ENCODE peak calls at places on chromosomes 6 and 20, in four cellular contexts. One of them, this sample, is unnamed. For H3K36me3 and H3K9me3, the result is how much of the 10 kb centered on the place peaks cover.

GRCh38 chr6:36800223-36801095 is 38.8 kb downstream of the CPNE5 start:
- DNase-seq in A673: peak
- DNase-seq in colonic mucosa: no peak
- DNase-seq in cardiac muscle cell: no peak
- DNase-seq in this sample: no peak

GRCh38 chr20:46419882-46420281 is 13.5 kb upstream of the ELMO2 start:
- DNase-seq in A673: no peak
- DNase-seq in colonic mucosa: no peak
- DNase-seq in cardiac muscle cell: no peak
- DNase-seq in this sample: no peak

GRCh38 chr6:24935753-24936152 is at the start of gene RIPOR2:
- DNase-seq in A673: no peak
- DNase-seq in colonic mucosa: no peak
- DNase-seq in cardiac muscle cell: no peak
- DNase-seq in this sample: no peak

GRCh38 chr6:105553174-105553573 is 150.3 kb upstream of the PREP start:
- DNase-seq in A673: no peak
- DNase-seq in colonic mucosa: peak
- DNase-seq in cardiac muscle cell: no peak
- DNase-seq in this sample: no peak

GRCh38 chr6:111565316-111566221 is 40.1 kb downstream of the TRAF3IP2 start:
- DNase-seq in A673: peak
- DNase-seq in colonic mucosa: no peak
- DNase-seq in cardiac muscle cell: no peak
- DNase-seq in this sample: peak

GRCh38 chr6:138486249-138487121 is 12.8 kb downstream of the NHSL1 start:
- DNase-seq in A673: no peak
- DNase-seq in colonic mucosa: no peak
- DNase-seq in cardiac muscle cell: no peak
- DNase-seq in this sample: no peak

GRCh38 chr20:62864207-62864606 is 2.6 kb upstream of the TCFL5 start:
- DNase-seq in A673: no peak
- DNase-seq in colonic mucosa: no peak
- DNase-seq in cardiac muscle cell: no peak
- DNase-seq in this sample: no peak

GRCh38 chr6:25332165-25332564 is 53.0 kb downstream of the CARMIL1 start:
- DNase-seq in A673: no peak
- DNase-seq in colonic mucosa: no peak
- DNase-seq in cardiac muscle cell: no peak
- DNase-seq in this sample: no peak

GRCh38 chr6:39891353-39891752 is 42.9 kb downstream of the MOCS1 start:
- DNase-seq in A673: no peak
- DNase-seq in colonic mucosa: no peak
- DNase-seq in cardiac muscle cell: no peak
- DNase-seq in this sample: no peak

GRCh38 chr20:3221398-3222226 is 12.3 kb downstream of the ITPA start:
- DNase-seq in A673: no peak
- DNase-seq in colonic mucosa: peak
- DNase-seq in cardiac muscle cell: no peak
- DNase-seq in this sample: no peak

GRCh38 chr6:169803291-169803811 is 51.9 kb downstream of the ERMARD start:
- DNase-seq in A673: no peak
- DNase-seq in colonic mucosa: peak
- DNase-seq in cardiac muscle cell: peak
- DNase-seq in this sample: no peak

GRCh38 chr6:56637640-56638039 is 5.0 kb downstream of the DST start:
- DNase-seq in A673: peak
- DNase-seq in colonic mucosa: no peak
- DNase-seq in cardiac muscle cell: peak
- DNase-seq in this sample: no peak

GRCh38 chr6:11493979-11494378 is 43.6 kb upstream of the TMEM170B start:
- DNase-seq in A673: peak
- DNase-seq in colonic mucosa: no peak
- DNase-seq in cardiac muscle cell: no peak
- DNase-seq in this sample: no peak

GRCh38 chr6:20770776-20771175 is 236.5 kb downstream of the CDKAL1 start:
- DNase-seq in A673: peak
- DNase-seq in colonic mucosa: no peak
- DNase-seq in cardiac muscle cell: no peak
- DNase-seq in this sample: no peak

GRCh38 chr6:46340246-46340645 is 151.0 kb downstream of the RCAN2 start:
- DNase-seq in A673: no peak
- DNase-seq in colonic mucosa: no peak
- DNase-seq in cardiac muscle cell: no peak
- DNase-seq in this sample: no peak

GRCh38 chr20:41340327-41341055 is at the start of gene LPIN3:
- DNase-seq in A673: peak
- DNase-seq in colonic mucosa: peak
- DNase-seq in cardiac muscle cell: peak
- DNase-seq in this sample: peak

GRCh38 chr6:79777713-79778579 is 146.8 kb downstream of the SH3BGRL2 start:
- DNase-seq in A673: peak
- DNase-seq in colonic mucosa: peak
- DNase-seq in cardiac muscle cell: peak
- DNase-seq in this sample: peak

GRCh38 chr6:148179786-148180185 is 162.9 kb upstream of the SASH1 start:
- DNase-seq in A673: peak
- DNase-seq in colonic mucosa: no peak
- DNase-seq in cardiac muscle cell: peak
- DNase-seq in this sample: peak

GRCh38 chr20:46056970-46057855 is 28.2 kb downstream of the SLC12A5 start:
- DNase-seq in A673: peak
- DNase-seq in colonic mucosa: peak
- DNase-seq in cardiac muscle cell: peak
- DNase-seq in this sample: no peak

GRCh38 chr6:10633216-10633615 is 61.2 kb downstream of the C6orf52 start:
- DNase-seq in A673: no peak
- DNase-seq in colonic mucosa: no peak
- DNase-seq in cardiac muscle cell: peak
- DNase-seq in this sample: no peak

GRCh38 chr20:19975436-19975799 is 41.7 kb upstream of the NAA20 start:
- DNase-seq in A673: no peak
- DNase-seq in colonic mucosa: no peak
- DNase-seq in cardiac muscle cell: peak
- DNase-seq in this sample: no peak

GRCh38 chr20:21270806-21271205 is 32.3 kb upstream of the XRN2 start:
- DNase-seq in A673: no peak
- DNase-seq in colonic mucosa: no peak
- DNase-seq in cardiac muscle cell: no peak
- DNase-seq in this sample: no peak

GRCh38 chr6:52990342-52990741 is 4.7 kb downstream of the GSTA4 start:
- DNase-seq in A673: no peak
- DNase-seq in colonic mucosa: peak
- DNase-seq in cardiac muscle cell: no peak
- DNase-seq in this sample: no peak

GRCh38 chr6:56359201-56359899 is 112.0 kb upstream of the COL21A1 start:
- DNase-seq in A673: peak
- DNase-seq in colonic mucosa: peak
- DNase-seq in cardiac muscle cell: peak
- DNase-seq in this sample: peak

GRCh38 chr20:40868568-40869223 is 159.9 kb upstream of the TOP1 start:
- DNase-seq in A673: no peak
- DNase-seq in colonic mucosa: no peak
- DNase-seq in cardiac muscle cell: peak
- DNase-seq in this sample: no peak

GRCh38 chr6:170124836-170125235 is 166.0 kb downstream of the DLL1 start:
- DNase-seq in A673: no peak
- DNase-seq in colonic mucosa: peak
- DNase-seq in cardiac muscle cell: no peak
- DNase-seq in this sample: no peak

GRCh38 chr6:128508588-128509296 is 11.7 kb downstream of the PTPRK start:
- DNase-seq in A673: peak
- DNase-seq in colonic mucosa: no peak
- DNase-seq in cardiac muscle cell: peak
- DNase-seq in this sample: no peak
- H3K4me3 ChIP-seq in A673: no peak
- H3K4me3 ChIP-seq in colonic mucosa: no peak
- H3K4me3 ChIP-seq in cardiac muscle cell: no peak
- H3K4me3 ChIP-seq in this sample: no peak

GRCh38 chr20:38542994-38543906 is 37.7 kb upstream of the ADIG start:
- DNase-seq in A673: no peak
- DNase-seq in colonic mucosa: no peak
- DNase-seq in cardiac muscle cell: peak
- DNase-seq in this sample: no peak
- H3K36me3 ChIP-seq in A673: half or more
- H3K36me3 ChIP-seq in colonic mucosa: under half
- H3K36me3 ChIP-seq in cardiac muscle cell: half or more
- H3K36me3 ChIP-seq in this sample: half or more

GRCh38 chr20:55961351-55962320 is 43.7 kb downstream of the CBLN4 start:
- DNase-seq in A673: no peak
- DNase-seq in colonic mucosa: no peak
- DNase-seq in cardiac muscle cell: no peak
- DNase-seq in this sample: no peak
- H3K9me3 ChIP-seq in A673: under half
- H3K9me3 ChIP-seq in colonic mucosa: under half
- H3K9me3 ChIP-seq in cardiac muscle cell: under half
- H3K9me3 ChIP-seq in this sample: under half

GRCh38 chr6:43510827-43511163 is 649 bp upstream of the LRRC73 start:
- DNase-seq in A673: no peak
- DNase-seq in colonic mucosa: peak
- DNase-seq in cardiac muscle cell: no peak
- DNase-seq in this sample: no peak
- H3K4me3 ChIP-seq in A673: peak
- H3K4me3 ChIP-seq in colonic mucosa: peak
- H3K4me3 ChIP-seq in cardiac muscle cell: no peak
- H3K4me3 ChIP-seq in this sample: no peak

GRCh38 chr20:11159728-11160127 is 485.9 kb upstream of the JAG1 start:
- DNase-seq in A673: no peak
- DNase-seq in colonic mucosa: peak
- DNase-seq in cardiac muscle cell: peak
- DNase-seq in this sample: no peak
- H3K36me3 ChIP-seq in A673: under half
- H3K36me3 ChIP-seq in colonic mucosa: under half
- H3K36me3 ChIP-seq in cardiac muscle cell: under half
- H3K36me3 ChIP-seq in this sample: under half

GRCh38 chr6:168279403-168279935 is 40.1 kb downstream of the DACT2 start:
- DNase-seq in A673: no peak
- DNase-seq in colonic mucosa: no peak
- DNase-seq in cardiac muscle cell: no peak
- DNase-seq in this sample: no peak

GRCh38 chr6:168281826-168282225 is 37.8 kb downstream of the DACT2 start:
- DNase-seq in A673: no peak
- DNase-seq in colonic mucosa: no peak
- DNase-seq in cardiac muscle cell: no peak
- DNase-seq in this sample: no peak

GRCh38 chr6:168278904-168279303 is 40.7 kb downstream of the DACT2 start:
- DNase-seq in A673: no peak
- DNase-seq in colonic mucosa: peak
- DNase-seq in cardiac muscle cell: no peak
- DNase-seq in this sample: no peak

GRCh38 chr6:168280020-168280898 is 39.3 kb downstream of the DACT2 start:
- DNase-seq in A673: no peak
- DNase-seq in colonic mucosa: no peak
- DNase-seq in cardiac muscle cell: no peak
- DNase-seq in this sample: no peak

DNA sequence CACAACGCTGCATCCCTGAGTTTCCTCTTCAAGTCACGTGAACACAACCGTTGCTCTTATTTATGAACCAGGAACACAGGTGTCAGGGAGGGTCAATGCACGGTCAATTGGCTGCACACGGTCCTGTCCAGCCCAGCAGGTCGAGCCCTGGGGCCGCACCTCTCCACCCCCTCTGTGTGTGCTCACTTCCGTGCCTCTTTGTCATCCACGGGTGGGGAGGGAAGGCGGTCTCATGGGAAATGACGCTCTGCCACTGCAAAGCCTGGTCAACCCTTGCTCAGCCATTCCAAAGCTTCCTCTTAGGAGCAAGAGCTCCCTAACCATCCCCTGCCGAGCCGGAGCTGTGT is 38.7 kb downstream of the DACT2 start:
- DNase-seq in A673: no peak
- DNase-seq in colonic mucosa: no peak
- DNase-seq in cardiac muscle cell: no peak
- DNase-seq in this sample: no peak
- H3K9me3 ChIP-seq in A673: under half
- H3K9me3 ChIP-seq in colonic mucosa: under half
- H3K9me3 ChIP-seq in cardiac muscle cell: under half
- H3K9me3 ChIP-seq in this sample: under half

This sample was measured in WERI-Rb-1.